ENCODE peak calls at places on chromosome 3, in eight cellular contexts. V, O, H, A, J, C, L and G are unnamed samples.

GRCh38 chr3:171001957-171002694 is 24.4 kb downstream of the SLC2A2 start:
- DNase-seq in A (peak), C (no peak), H (no peak), L (peak), O (no peak), V (peak), J (peak), G (peak)

GRCh38 chr3:102224171-102224570 is 210.6 kb upstream of the ZPLD1 start:
- DNase-seq in H (no peak), V (peak), C (peak), J (peak), L (peak), A (peak), O (peak), G (peak)

GRCh38 chr3:182325213-182325941 is 467.9 kb upstream of the ATP11B start:
- DNase-seq in L (no peak), V (peak), A (peak), H (no peak), C (peak), J (peak), O (peak), G (no peak)

GRCh38 chr3:191085091-191085490 is 114.0 kb upstream of the OSTN start:
- DNase-seq in O (no peak), H (no peak), V (peak), J (peak), L (peak), C (no peak), A (no peak), G (peak)

GRCh38 chr3:42702066-42702951 is at the start of gene HHATL:
- DNase-seq in O (no peak), L (no peak), H (no peak), C (no peak), A (no peak), V (no peak), J (no peak), G (no peak)

GRCh38 chr3:24020036-24020691 is 75.1 kb downstream of the NR1D2 start:
- DNase-seq in V (no peak), L (no peak), C (no peak), J (no peak), A (no peak), O (no peak), H (no peak), G (no peak)

GRCh38 chr3:141477224-141477623 is 9.6 kb upstream of the RASA2 start:
- DNase-seq in A (peak), J (peak), H (no peak), O (no peak), V (peak), L (peak), C (no peak), G (peak)

GRCh38 chr3:19901337-19901736 is 32.7 kb downstream of the EFHB start:
- DNase-seq in H (no peak), A (peak), C (no peak), V (no peak), O (no peak), J (peak), L (no peak), G (no peak)

GRCh38 chr3:148158210-148158609 is 539.5 kb upstream of the AGTR1 start:
- DNase-seq in L (peak), A (peak), J (peak), O (no peak), C (no peak), H (no peak), V (peak), G (peak)

GRCh38 chr3:167653155-167653554 is 587 bp downstream of the WDR49 start:
- DNase-seq in O (peak), H (no peak), A (no peak), C (no peak), L (no peak), V (no peak), J (no peak), G (no peak)

GRCh38 chr3:186980989-186981388 is 50.7 kb downstream of the ST6GAL1 start:
- DNase-seq in J (no peak), H (no peak), O (no peak), A (no peak), C (no peak), V (no peak), L (no peak), G (no peak)

GRCh38 chr3:150737874-150738679 is 24.9 kb downstream of the SIAH2 start:
- DNase-seq in L (peak), H (peak), V (peak), O (no peak), J (peak), A (no peak), C (no peak), G (peak)

GRCh38 chr3:4680881-4681300 is 187.7 kb downstream of the ITPR1 start:
- DNase-seq in A (no peak), V (peak), C (no peak), L (peak), O (no peak), H (no peak), J (no peak), G (peak)

GRCh38 chr3:185347392-185347791 is 15.5 kb upstream of the MAP3K13 start:
- DNase-seq in O (no peak), L (no peak), H (no peak), J (no peak), C (no peak), A (no peak), V (no peak), G (no peak)

GRCh38 chr3:7874116-7874515 is 627.5 kb upstream of the LMCD1 start:
- DNase-seq in L (no peak), V (no peak), O (no peak), C (no peak), J (no peak), H (peak), A (peak), G (peak)

GRCh38 chr3:59464187-59464586 is 414.4 kb upstream of the CFAP20DC start:
- DNase-seq in A (no peak), H (no peak), O (no peak), V (no peak), L (no peak), C (no peak), J (no peak), G (no peak)

GRCh38 chr3:24678441-24678865 is 183.8 kb upstream of the THRB start:
- DNase-seq in C (no peak), H (no peak), A (no peak), V (peak), J (peak), O (no peak), L (peak), G (peak)

GRCh38 chr3:107684431-107684925 is 161.7 kb downstream of the BBX start:
- DNase-seq in A (no peak), O (no peak), H (no peak), V (no peak), C (no peak), L (no peak), J (no peak), G (peak)

GRCh38 chr3:189297957-189298356 is 126.2 kb downstream of the TPRG1 start:
- DNase-seq in C (no peak), A (no peak), H (no peak), O (no peak), J (peak), L (no peak), V (no peak), G (peak)

GRCh38 chr3:183551930-183552329 is 3.6 kb downstream of the KLHL6 start:
- DNase-seq in J (no peak), A (no peak), V (no peak), L (no peak), H (no peak), O (peak), C (peak), G (no peak)

GRCh38 chr3:20264900-20265567 is 79.0 kb upstream of the SGO1 start:
- DNase-seq in A (no peak), O (no peak), C (no peak), L (no peak), H (no peak), J (no peak), V (no peak), G (no peak)

GRCh38 chr3:127041264-127041820 is 58.4 kb downstream of the PLXNA1 start:
- DNase-seq in H (no peak), L (no peak), A (no peak), C (no peak), J (no peak), O (no peak), V (no peak), G (no peak)

GRCh38 chr3:174202561-174202960 is 656.6 kb upstream of the NAALADL2 start:
- DNase-seq in C (no peak), H (no peak), J (peak), O (no peak), L (peak), V (no peak), A (peak), G (peak)

GRCh38 chr3:123365450-123366143 is 83.3 kb downstream of the ADCY5 start:
- DNase-seq in V (peak), J (peak), A (no peak), O (no peak), C (no peak), H (peak), L (peak), G (no peak)

GRCh38 chr3:189714991-189715961 is 84.1 kb downstream of the TP63 start:
- DNase-seq in A (peak), L (peak), J (peak), O (no peak), C (no peak), H (no peak), V (peak), G (peak)

GRCh38 chr3:72245183-72245811 is 460.3 kb upstream of the PROK2 start:
- DNase-seq in V (no peak), O (peak), A (peak), J (no peak), L (no peak), H (no peak), C (no peak), G (peak)

GRCh38 chr3:150419959-150420358 is 11.9 kb downstream of the TSC22D2 start:
- DNase-seq in A (no peak), C (no peak), O (no peak), V (no peak), H (no peak), J (no peak), L (no peak), G (no peak)

GRCh38 chr3:78999139-78999538 is 768.7 kb downstream of the ROBO1 start:
- DNase-seq in H (no peak), J (no peak), L (no peak), C (no peak), A (no peak), V (no peak), O (no peak), G (no peak)

GRCh38 chr3:126488205-126488604 is 12.5 kb upstream of the ZXDC start:
- DNase-seq in J (no peak), V (no peak), O (no peak), H (no peak), C (no peak), A (no peak), L (no peak), G (no peak)

DNA sequence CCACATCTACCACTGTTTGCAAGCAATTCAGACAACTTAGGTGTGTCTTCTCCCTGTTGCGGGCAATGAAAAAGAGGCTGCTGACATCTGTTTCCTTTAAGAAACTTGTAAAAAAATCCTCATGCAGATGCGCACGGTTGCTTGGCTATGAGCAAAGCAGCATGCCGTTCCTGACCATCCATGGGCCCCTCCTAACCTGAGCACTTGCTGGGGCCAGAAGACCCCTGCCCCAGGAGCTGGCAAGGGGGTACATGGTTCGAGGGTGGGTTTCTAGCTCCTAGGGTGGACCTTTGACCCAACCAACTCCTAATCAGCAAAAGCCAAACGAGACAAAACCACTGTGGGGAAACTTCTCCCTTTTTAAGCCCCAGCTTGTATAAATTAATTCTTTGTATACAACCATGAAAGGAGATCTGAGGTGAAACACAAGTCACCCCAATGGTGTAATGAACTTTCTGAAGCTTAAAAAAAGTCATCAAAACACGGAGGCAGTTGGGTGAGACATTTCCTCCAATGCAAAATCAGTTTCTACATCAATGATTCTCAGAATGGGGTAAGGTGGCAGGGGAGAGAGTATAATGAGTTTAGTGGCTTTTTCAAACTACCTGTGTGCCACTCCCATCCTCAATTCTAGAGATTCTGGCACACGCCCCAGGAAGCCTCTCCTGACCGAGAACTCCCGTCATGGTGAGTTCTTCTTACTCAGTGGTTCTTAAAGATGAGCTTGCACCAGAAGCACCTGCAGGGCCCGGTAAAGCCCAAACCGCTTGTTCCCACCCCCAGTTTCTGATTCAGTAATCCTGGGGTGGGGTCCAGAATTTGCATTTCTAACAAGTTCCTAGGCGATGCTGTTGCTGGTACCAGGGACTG is 44.1 kb downstream of the CPN2 start:
- DNase-seq in C (peak), J (no peak), H (no peak), L (no peak), O (peak), A (no peak), V (no peak), G (no peak)
- H2AFZ ChIP-seq in C (peak), J (no peak), H (no peak), L (no peak), O (no peak), A (no peak), V (no peak), G (no peak)

GRCh38 chr3:129572603-129573002 is 29.6 kb downstream of the H1-8 start:
- DNase-seq in V (no peak), J (no peak), O (no peak), H (no peak), A (no peak), L (no peak), C (no peak), G (no peak)

GRCh38 chr3:129574206-129574605 is 31.2 kb downstream of the H1-8 start:
- DNase-seq in A (no peak), C (no peak), V (no peak), L (no peak), J (no peak), O (no peak), H (no peak), G (no peak)

GRCh38 chr3:129573493-129573892 is 30.5 kb downstream of the H1-8 start:
- DNase-seq in O (no peak), H (no peak), L (no peak), C (no peak), V (no peak), A (no peak), J (no peak), G (no peak)

GRCh38 chr3:129569856-129570255 is 26.9 kb downstream of the H1-8 start:
- DNase-seq in V (no peak), A (no peak), L (no peak), C (no peak), J (no peak), H (no peak), O (no peak), G (no peak)

DNA sequence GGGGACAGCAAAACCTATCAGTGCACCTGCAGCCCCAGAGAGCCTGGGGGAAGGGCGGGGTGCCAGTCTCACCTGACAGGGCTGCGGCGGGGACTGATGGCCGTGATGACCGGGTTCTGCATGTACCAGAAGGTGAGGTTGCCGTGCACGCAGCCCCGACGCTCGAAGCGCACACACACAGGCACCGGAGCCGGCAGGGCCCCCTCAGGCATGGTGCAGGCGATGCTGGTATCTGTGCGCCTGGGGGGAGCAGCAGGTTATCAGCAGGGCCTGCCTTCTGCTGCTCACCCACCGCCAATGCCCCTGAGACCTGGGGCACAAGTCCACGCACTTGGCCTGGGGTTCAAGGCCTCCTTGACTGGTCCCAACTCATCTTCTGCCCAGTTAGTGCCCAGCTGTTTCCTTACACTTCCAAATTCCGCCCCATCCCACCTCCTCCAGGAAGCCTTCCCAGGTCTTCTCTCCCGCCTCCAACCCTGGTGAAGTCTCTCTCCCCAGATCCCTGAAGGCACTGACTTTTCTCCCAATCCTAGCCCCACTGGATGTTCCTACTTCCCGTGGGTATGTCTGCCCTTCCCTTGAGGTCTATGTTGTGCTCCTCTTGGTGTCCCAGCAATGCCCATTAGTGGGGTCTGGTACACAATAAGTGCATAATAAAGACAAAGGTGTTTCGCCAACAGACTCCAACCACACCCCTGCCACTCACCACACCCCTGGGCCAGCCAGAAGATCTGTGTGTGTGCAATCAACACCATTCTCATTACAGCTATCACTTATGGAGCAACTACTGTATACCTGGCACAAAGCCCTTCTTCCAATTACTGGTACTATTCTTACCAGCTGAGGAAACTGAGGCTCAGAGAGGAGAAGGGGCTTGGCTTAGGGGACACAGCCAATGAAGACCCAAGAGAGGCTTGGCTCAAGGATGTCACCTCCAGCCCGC is 28.9 kb downstream of the H1-8 start:
- DNase-seq in C (no peak), V (no peak), A (no peak), H (no peak), L (no peak), O (no peak), J (no peak), G (no peak)
- H2AFZ ChIP-seq in C (no peak), V (no peak), A (no peak), H (no peak), L (no peak), O (no peak), J (no peak), G (no peak)

GRCh38 chr3:11953778-11954177 is 50.4 kb upstream of the SYN2 start:
- DNase-seq in O (no peak), C (no peak), L (no peak), H (no peak), V (no peak), A (no peak), J (no peak), G (no peak)
- H2AFZ ChIP-seq in O (no peak), C (no peak), L (no peak), H (no peak), V (no peak), A (no peak), J (no peak), G (no peak)

GRCh38 chr3:37957185-37957936 is 33.2 kb upstream of the VILL start:
- DNase-seq in A (peak), V (no peak), L (no peak), C (peak), O (no peak), J (no peak), H (no peak), G (no peak)

GRCh38 chr3:37964716-37965115 is 25.9 kb upstream of the VILL start:
- DNase-seq in O (no peak), A (no peak), C (no peak), J (no peak), L (no peak), V (no peak), H (no peak), G (no peak)

GRCh38 chr3:37962906-37963486 is 27.6 kb upstream of the VILL start:
- DNase-seq in O (no peak), V (no peak), H (no peak), A (no peak), J (no peak), L (no peak), C (no peak), G (no peak)

GRCh38 chr3:37963635-37964034 is 27.0 kb upstream of the VILL start:
- DNase-seq in L (no peak), A (no peak), O (no peak), J (no peak), V (no peak), C (no peak), H (no peak), G (no peak)

DNA sequence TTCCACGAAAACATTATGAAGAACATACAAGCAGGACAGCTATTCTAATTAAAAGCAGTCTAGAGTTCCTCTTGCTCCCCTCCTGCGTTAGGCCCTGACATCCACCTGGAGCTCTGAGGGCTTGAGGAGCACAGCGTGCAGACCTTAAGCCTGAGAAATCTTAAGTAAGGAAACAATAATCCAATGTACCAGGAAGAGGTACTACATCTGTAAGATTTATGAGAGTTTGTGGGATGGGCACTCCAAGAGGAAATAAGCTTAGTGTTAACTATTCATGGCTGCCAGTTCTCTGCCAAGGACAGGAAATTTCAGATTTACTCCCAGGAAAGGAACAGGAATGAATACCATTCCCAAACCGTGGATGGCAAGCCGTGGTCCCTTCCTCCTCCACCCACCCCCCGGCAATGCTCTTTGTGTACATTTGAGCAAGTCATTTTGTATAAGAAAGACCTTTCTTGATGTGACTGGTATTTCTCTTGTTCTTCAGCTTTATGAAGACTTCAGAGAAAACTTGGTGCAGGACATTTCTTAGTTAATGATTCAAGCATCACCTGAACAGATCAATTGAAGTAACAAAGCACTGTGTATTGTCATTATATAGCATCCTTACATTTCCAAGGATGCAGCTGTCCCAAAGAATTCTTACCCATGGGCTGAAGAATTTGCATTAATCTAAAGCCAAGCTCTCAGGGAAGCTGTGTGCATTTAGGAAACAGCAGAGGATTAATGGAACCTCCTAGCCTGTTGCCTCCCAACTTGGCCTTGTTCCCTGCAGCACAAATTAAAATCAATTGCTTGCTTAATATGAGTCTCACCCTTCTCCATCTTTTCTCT is 28.7 kb upstream of the VILL start:
- DNase-seq in H (no peak), V (no peak), O (no peak), L (no peak), C (no peak), J (no peak), A (peak), G (no peak)
- H2AFZ ChIP-seq in H (no peak), V (no peak), O (no peak), L (no peak), C (no peak), J (no peak), A (peak), G (no peak)

GRCh38 chr3:106113747-106114146 is 244.9 kb upstream of the CBLB start:
- DNase-seq in O (no peak), L (no peak), H (no peak), C (no peak), J (no peak), A (no peak), V (no peak), G (no peak)
- H2AFZ ChIP-seq in O (no peak), L (no peak), H (no peak), C (no peak), J (no peak), A (no peak), V (no peak), G (no peak)